ENCODE peak calls at places on chromosomes 11 and 22, in eight cellular contexts. H, F, G, S, A, D, M and U are unnamed samples. For H3K9me3, the result is how much of the 10 kb centered on the place peaks cover.

GRCh38 chr11:112459001-112459400 is 198.3 kb upstream of the PLET1 start:
- DNase-seq in H (no peak), F (no peak), G (no peak), S (no peak), A (peak), D (no peak), M (no peak), U (peak)

GRCh38 chr22:30806391-30806861 is 111.8 kb downstream of the OSBP2 start:
- DNase-seq in H (peak), F (no peak), G (no peak), S (no peak), A (peak), D (no peak), M (no peak), U (no peak)

GRCh38 chr22:46614070-46614931 is 5.9 kb upstream of the GRAMD4 start:
- DNase-seq in H (no peak), F (peak), G (no peak), S (no peak), A (no peak), D (no peak), M (no peak), U (no peak)

GRCh38 chr22:23555118-23555517 is 25.0 kb downstream of the IGLL1 start:
- DNase-seq in H (no peak), F (no peak), G (no peak), S (no peak), A (no peak), D (no peak), M (no peak), U (no peak)

GRCh38 chr11:3947084-3947483 is 91.6 kb downstream of the STIM1 start:
- DNase-seq in H (no peak), F (peak), G (no peak), S (peak), A (peak), D (no peak), M (no peak), U (peak)

GRCh38 chr22:20083157-20083890 is 3.3 kb downstream of the DGCR8 start:
- DNase-seq in H (no peak), F (no peak), G (no peak), S (no peak), A (no peak), D (no peak), M (no peak), U (no peak)

GRCh38 chr11:102495161-102496042 is 35.1 kb downstream of the MMP7 start:
- DNase-seq in H (no peak), F (peak), G (peak), S (peak), A (peak), D (no peak), M (no peak), U (peak)

GRCh38 chr11:123033895-123034294 is 28.0 kb downstream of the HSPA8 start:
- DNase-seq in H (no peak), F (no peak), G (no peak), S (no peak), A (peak), D (no peak), M (no peak), U (no peak)

GRCh38 chr11:57294225-57295131 is 30.3 kb downstream of the TNKS1BP1 start:
- DNase-seq in H (no peak), F (no peak), G (peak), S (no peak), A (peak), D (no peak), M (no peak), U (peak)

GRCh38 chr22:22720201-22720723 is 75.8 kb downstream of the GGTLC2 start:
- DNase-seq in H (no peak), F (peak), G (no peak), S (no peak), A (peak), D (no peak), M (no peak), U (peak)

GRCh38 chr11:27557223-27557622 is 50.7 kb upstream of the LIN7C start:
- DNase-seq in H (no peak), F (no peak), G (no peak), S (no peak), A (no peak), D (no peak), M (no peak), U (no peak)

GRCh38 chr22:45010532-45010900 is 711 bp upstream of the PHF21B start:
- DNase-seq in H (no peak), F (no peak), G (no peak), S (no peak), A (no peak), D (no peak), M (no peak), U (no peak)

GRCh38 chr22:26618487-26618886 is 660 bp upstream of the CRYBB1 start:
- DNase-seq in H (no peak), F (no peak), G (no peak), S (no peak), A (no peak), D (no peak), M (no peak), U (no peak)

GRCh38 chr11:60924110-60924905 is at the start of gene TMEM132A:
- DNase-seq in H (peak), F (no peak), G (peak), S (peak), A (peak), D (peak), M (peak), U (peak)

GRCh38 chr11:33808228-33808828 is 34.0 kb upstream of the FBXO3 start:
- DNase-seq in H (peak), F (peak), G (peak), S (peak), A (peak), D (peak), M (peak), U (peak)

GRCh38 chr11:44876194-44876723 is 74.4 kb downstream of the TP53I11 start:
- DNase-seq in H (no peak), F (no peak), G (no peak), S (no peak), A (no peak), D (no peak), M (no peak), U (no peak)

GRCh38 chr22:46086577-46087335 is 63.6 kb upstream of the PPARA start:
- DNase-seq in H (no peak), F (no peak), G (peak), S (no peak), A (no peak), D (peak), M (peak), U (no peak)

GRCh38 chr11:124069429-124070401 is 28.6 kb upstream of the OR10G7 start:
- DNase-seq in H (peak), F (peak), G (peak), S (no peak), A (peak), D (no peak), M (peak), U (peak)

GRCh38 chr11:1915795-1916131 is 3.7 kb upstream of the TNNT3 start:
- DNase-seq in H (no peak), F (no peak), G (no peak), S (no peak), A (no peak), D (no peak), M (no peak), U (no peak)

GRCh38 chr22:20024225-20025087 is 3.5 kb downstream of the TANGO2 start:
- DNase-seq in H (no peak), F (no peak), G (no peak), S (no peak), A (no peak), D (peak), M (peak), U (no peak)

GRCh38 chr11:72681226-72682153 is 7.3 kb upstream of the PDE2A start:
- DNase-seq in H (no peak), F (no peak), G (no peak), S (peak), A (no peak), D (no peak), M (no peak), U (no peak)

GRCh38 chr11:74577624-74578396 is 14.6 kb upstream of the POLD3 start:
- DNase-seq in H (no peak), F (no peak), G (peak), S (no peak), A (no peak), D (no peak), M (no peak), U (no peak)

GRCh38 chr11:70072471-70073187 is 5.5 kb upstream of the ANO1 start:
- DNase-seq in H (peak), F (no peak), G (no peak), S (no peak), A (no peak), D (no peak), M (no peak), U (no peak)

GRCh38 chr11:83004855-83005556 is 66.7 kb downstream of the RAB30 start:
- DNase-seq in H (no peak), F (no peak), G (no peak), S (no peak), A (no peak), D (no peak), M (no peak), U (no peak)

GRCh38 chr11:60206616-60207015 is 23.7 kb upstream of the MS4A6A start:
- DNase-seq in H (no peak), F (no peak), G (no peak), S (no peak), A (no peak), D (no peak), M (no peak), U (no peak)

GRCh38 chr22:42676059-42676607 is 26.9 kb upstream of the CYB5R3 start:
- DNase-seq in H (no peak), F (no peak), G (no peak), S (no peak), A (peak), D (no peak), M (no peak), U (no peak)

GRCh38 chr11:104968365-104968855 is at the start of gene CASP4:
- DNase-seq in H (no peak), F (peak), G (peak), S (no peak), A (peak), D (no peak), M (no peak), U (no peak)

GRCh38 chr11:69650081-69650831 is 9.3 kb downstream of the CCND1 start:
- DNase-seq in H (no peak), F (no peak), G (no peak), S (no peak), A (no peak), D (no peak), M (no peak), U (no peak)

GRCh38 chr11:31817621-31818493 is 6.7 kb upstream of the PAX6 start:
- DNase-seq in H (no peak), F (no peak), G (peak), S (no peak), A (no peak), D (no peak), M (no peak), U (no peak)

GRCh38 chr11:20599424-20600346 is at the start of gene SLC6A5:
- DNase-seq in H (no peak), F (no peak), G (peak), S (no peak), A (peak), D (peak), M (peak), U (peak)

GRCh38 chr11:44889266-44889665 is 61.4 kb downstream of the TP53I11 start:
- DNase-seq in H (no peak), F (no peak), G (no peak), S (no peak), A (no peak), D (no peak), M (no peak), U (peak)

GRCh38 chr22:49055406-49055805 is 772.3 kb downstream of the BRD1 start:
- DNase-seq in H (no peak), F (no peak), G (no peak), S (no peak), A (no peak), D (no peak), M (no peak), U (no peak)

GRCh38 chr11:1943977-1944376 is 3.2 kb upstream of the MRPL23 start:
- DNase-seq in H (peak), F (no peak), G (peak), S (peak), A (peak), D (no peak), M (no peak), U (peak)

DNA sequence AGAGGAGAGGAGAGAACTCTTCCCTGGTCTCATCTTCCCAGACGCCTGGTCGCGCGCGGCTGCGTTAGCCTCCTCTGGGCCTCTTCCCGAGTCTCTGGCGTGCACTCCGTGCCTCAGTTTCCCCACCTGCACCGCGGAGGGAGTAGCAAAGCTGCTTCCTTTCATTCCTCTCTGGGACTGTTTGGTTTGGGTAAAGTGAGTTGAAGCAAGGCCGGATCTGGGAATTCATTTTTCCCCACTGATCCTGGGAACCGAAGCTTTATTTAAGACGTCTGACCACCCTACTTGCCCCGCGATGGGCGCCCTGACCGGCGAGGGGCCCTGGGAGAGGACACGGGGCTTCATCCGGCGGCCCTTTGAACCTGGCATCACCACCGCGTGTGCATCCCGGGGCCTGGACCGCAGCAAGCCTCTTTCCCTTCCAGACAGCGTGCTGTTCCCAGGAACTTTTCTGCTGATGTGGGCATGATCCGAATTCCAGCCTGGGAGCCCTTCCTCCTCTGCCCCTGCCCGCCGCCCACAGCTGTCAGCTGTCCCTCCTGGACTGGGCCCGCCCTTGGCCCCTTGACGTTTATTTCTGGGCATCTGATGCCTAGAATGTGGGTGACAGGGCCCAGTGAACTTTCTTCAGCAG is 758 bp downstream of the LDLRAD3 start:
- DNase-seq in H (no peak), F (no peak), G (no peak), S (no peak), A (no peak), D (no peak), M (no peak), U (peak)
- H3K27ac ChIP-seq in H (no peak), F (no peak), G (no peak), S (peak), A (peak), D (peak), M (peak), U (peak)

DNA sequence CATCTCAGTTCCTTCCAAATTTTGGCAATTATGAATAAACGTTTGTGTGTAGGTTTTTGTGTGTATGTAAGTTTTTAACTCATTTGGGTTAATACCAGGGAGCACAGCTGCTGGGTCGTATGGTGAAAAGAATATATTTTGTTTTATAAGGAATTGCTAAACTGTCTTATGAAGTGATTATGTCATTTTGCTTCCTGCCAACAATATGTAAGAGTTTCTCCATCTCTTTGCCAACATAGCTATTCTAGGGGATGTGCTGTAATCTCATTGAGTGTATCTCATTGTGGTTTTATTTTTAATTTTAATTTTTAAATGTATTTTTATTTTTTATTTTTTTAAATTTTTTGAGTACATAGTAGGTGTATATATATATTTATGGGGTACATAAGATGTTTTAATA is 27.3 kb downstream of the BCL2L13 start:
- DNase-seq in H (no peak), F (no peak), G (no peak), S (no peak), A (no peak), D (no peak), M (no peak), U (no peak)
- H3K9me3 ChIP-seq in H (under half), F (under half), G (under half), S (under half), A (under half), D (under half), M (under half), U (under half)

DNA sequence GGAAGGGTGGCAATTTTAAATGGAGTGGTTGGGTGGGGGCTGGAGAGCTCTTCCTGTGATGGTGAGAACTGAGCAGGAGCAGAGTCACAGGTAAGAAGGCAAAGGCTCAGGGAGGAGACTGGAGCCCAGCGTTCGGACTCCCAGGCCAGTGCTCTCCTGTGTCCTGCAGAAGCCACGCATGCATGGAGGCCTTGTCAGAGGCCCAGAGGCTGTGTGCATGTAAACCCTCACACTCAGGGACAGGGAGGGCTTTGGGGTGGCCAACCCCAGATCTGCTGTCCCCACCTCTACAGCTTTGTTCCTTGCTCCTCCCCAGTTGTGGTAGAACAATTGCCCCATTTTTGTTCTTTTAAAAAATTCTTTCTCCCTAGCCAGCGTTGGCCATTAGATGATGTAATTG is 130.4 kb upstream of the PARVA start:
- DNase-seq in H (no peak), F (no peak), G (no peak), S (no peak), A (no peak), D (no peak), M (no peak), U (no peak)
- H3K27ac ChIP-seq in H (no peak), F (no peak), G (peak), S (no peak), A (no peak), D (peak), M (no peak), U (no peak)

DNA sequence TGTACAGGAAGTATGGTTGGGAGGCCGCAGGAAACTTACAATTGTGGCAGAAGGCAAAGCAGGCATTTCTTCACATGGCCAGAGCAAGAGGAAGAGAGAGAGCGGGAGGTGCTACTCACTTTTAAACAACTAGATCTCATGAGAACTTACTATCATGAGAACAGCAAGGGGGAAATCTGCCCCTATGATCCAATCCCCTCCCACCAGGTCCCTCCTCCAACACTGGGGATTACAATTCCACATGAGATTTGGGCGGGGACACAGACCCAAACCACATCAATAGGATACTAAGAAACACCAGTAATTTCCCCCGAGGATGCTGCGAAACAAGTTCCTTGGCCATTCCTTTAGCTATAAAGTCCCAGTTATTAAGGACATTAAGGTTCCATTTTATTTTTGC is 94.1 kb upstream of the SC5D start:
- DNase-seq in H (no peak), F (no peak), G (no peak), S (no peak), A (no peak), D (no peak), M (no peak), U (no peak)
- H3K9me3 ChIP-seq in H (under half), F (under half), G (under half), S (under half), A (under half), D (under half), M (under half), U (under half)

GRCh38 chr11:9096427-9096826 is 5.0 kb upstream of the SCUBE2 start:
- DNase-seq in H (no peak), F (no peak), G (no peak), S (no peak), A (no peak), D (no peak), M (no peak), U (no peak)
- H3K27ac ChIP-seq in H (no peak), F (no peak), G (no peak), S (no peak), A (no peak), D (no peak), M (no peak), U (no peak)

DNA sequence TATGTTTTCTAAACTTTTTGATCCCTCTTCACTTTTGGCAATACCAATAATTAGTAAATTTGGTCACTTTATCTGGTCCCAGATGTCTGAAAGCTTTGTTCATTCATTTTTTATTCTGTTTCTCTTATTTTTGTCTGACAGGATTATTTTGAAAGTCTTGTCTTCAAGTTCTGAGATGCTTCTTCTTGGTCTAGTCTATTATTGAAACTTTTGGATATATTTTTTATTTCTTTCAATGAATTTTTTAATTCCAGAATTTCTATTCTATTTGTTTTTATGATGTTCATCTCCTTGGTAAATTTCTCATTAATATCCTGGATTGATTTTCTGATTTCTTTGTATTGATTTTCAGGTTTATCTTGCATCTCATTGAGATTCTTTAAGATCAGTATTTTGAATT is 54.1 kb upstream of the RAB38 start:
- DNase-seq in H (no peak), F (no peak), G (no peak), S (no peak), A (no peak), D (no peak), M (no peak), U (no peak)
- H3K9me3 ChIP-seq in H (under half), F (under half), G (under half), S (under half), A (under half), D (half or more), M (half or more), U (under half)